ENCODE peak calls at places on chromosomes 4 and X, in six cellular contexts. G, Q, K, W, I and D are unnamed samples. For H3K27me3 and H3K4me1, the result is how much of the 10 kb centered on the place peaks cover.

GRCh38 chrX:19698125-19698524 is 182.8 kb upstream of the MAP3K15 start:
- DNase-seq in G (no peak), Q (no peak), K (peak), W (no peak), I (no peak), D (no peak)

GRCh38 chrX:154505726-154506125 is 10.3 kb downstream of the FAM3A start:
- DNase-seq in G (no peak), Q (no peak), K (peak), W (no peak), I (no peak), D (no peak)

GRCh38 chr4:153616005-153616555 is 68.0 kb upstream of the TLR2 start:
- DNase-seq in G (no peak), Q (no peak), K (no peak), W (no peak), I (no peak), D (no peak)

GRCh38 chr4:122178961-122179360 is 26.8 kb downstream of the BLTP1 start:
- DNase-seq in G (no peak), Q (no peak), K (no peak), W (no peak), I (no peak), D (no peak)

GRCh38 chr4:16007471-16008095 is 44.6 kb upstream of the FGFBP2 start:
- DNase-seq in G (no peak), Q (no peak), K (no peak), W (no peak), I (no peak), D (no peak)

GRCh38 chr4:116501954-116502353 is 583.4 kb downstream of the TRAM1L1 start:
- DNase-seq in G (no peak), Q (no peak), K (no peak), W (no peak), I (no peak), D (no peak)

GRCh38 chrX:87338510-87338909 is 179.1 kb upstream of the KLHL4 start:
- DNase-seq in G (no peak), Q (no peak), K (no peak), W (peak), I (no peak), D (peak)

GRCh38 chrX:82412851-82413250 is 1095.2 kb upstream of the POU3F4 start:
- DNase-seq in G (no peak), Q (no peak), K (no peak), W (peak), I (no peak), D (no peak)

GRCh38 chr4:15898902-15899301 is 39.6 kb downstream of the FGFBP1 start:
- DNase-seq in G (no peak), Q (no peak), K (no peak), W (no peak), I (no peak), D (no peak)

GRCh38 chr4:146648384-146648783 is 9.7 kb downstream of the POU4F2 start:
- DNase-seq in G (no peak), Q (no peak), K (no peak), W (peak), I (no peak), D (no peak)

GRCh38 chr4:146649232-146649631 is 10.5 kb downstream of the POU4F2 start:
- DNase-seq in G (no peak), Q (no peak), K (no peak), W (no peak), I (no peak), D (no peak)

GRCh38 chr4:146647615-146648383 is 9.1 kb downstream of the POU4F2 start:
- DNase-seq in G (no peak), Q (no peak), K (no peak), W (peak), I (no peak), D (no peak)

GRCh38 chr4:146646601-146647000 is 7.9 kb downstream of the POU4F2 start:
- DNase-seq in G (no peak), Q (no peak), K (no peak), W (no peak), I (no peak), D (no peak)

GRCh38 chr4:146650034-146650433 is 11.3 kb downstream of the POU4F2 start:
- DNase-seq in G (no peak), Q (no peak), K (no peak), W (no peak), I (no peak), D (no peak)
- H3K27me3 ChIP-seq in G (under half), Q (under half), K (half or more), W (half or more), I (half or more), D (under half)

DNA sequence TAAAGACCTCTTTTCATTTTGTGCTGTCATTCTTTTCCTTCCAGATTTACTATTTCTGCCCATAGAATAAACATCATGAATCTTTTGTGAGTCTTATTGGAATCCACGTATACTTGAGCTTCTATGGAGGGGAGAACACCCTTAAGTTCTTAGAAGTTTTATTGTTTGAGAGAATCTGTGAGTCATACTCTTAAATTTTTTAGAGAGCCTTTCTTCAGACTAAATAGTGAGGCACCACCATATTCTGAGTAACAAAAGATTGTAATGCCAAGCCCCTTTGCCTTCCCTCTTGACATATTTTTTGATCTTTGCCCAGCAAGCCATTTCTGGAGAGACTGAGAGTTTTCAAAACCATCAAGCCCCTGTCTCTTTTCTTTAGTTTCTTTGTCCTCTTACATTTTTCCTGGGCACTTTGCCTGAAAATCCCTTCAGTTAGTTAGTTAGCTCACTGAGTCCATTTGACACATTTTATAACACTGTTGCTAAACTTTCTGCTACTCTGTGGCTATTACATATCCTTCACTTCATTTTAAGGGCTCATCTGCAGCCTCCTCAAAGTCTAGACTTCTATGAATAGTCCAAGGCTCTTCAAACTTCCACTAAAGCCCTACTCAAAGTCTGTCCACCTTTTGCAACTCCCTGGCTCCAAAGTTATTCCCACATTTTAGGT is 65.3 kb upstream of the NDUFC1 start:
- DNase-seq in G (no peak), Q (no peak), K (peak), W (no peak), I (no peak), D (no peak)
- H3K4me1 ChIP-seq in G (under half), Q (under half), K (under half), W (under half), I (under half), D (under half)

GRCh38 chr4:54224960-54225670 is 4.0 kb upstream of the PDGFRA start:
- DNase-seq in G (no peak), Q (no peak), K (no peak), W (peak), I (no peak), D (no peak)
- H3K27me3 ChIP-seq in G (under half), Q (under half), K (under half), W (half or more), I (under half), D (under half)

GRCh38 chr4:147580396-147580795 is 36.8 kb upstream of the TMEM184C start:
- DNase-seq in G (no peak), Q (no peak), K (peak), W (no peak), I (no peak), D (no peak)
- H3K4me1 ChIP-seq in G (under half), Q (under half), K (under half), W (under half), I (under half), D (under half)

DNA sequence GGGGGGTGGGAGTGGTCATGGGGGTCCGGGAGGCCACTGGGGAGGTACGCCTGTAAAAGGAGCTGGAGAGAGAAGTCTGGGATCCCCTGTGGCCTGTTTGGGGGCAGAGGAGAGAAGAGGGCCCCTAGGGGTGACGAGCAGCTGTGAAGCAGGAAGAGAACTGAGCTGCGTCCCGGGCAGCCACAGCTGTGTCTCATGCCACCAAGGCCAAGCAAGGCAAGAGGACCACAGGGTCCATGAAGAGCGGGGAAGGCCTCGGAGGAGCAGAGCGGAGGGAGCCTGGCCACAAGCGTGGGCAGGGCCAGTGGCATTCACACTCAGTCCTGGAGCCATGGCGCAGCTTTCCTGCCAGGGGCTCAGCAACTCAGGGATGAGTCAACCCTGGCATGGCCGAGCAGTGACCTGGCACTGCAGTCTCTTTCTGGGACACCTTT is 13.6 kb upstream of the NAT8L start:
- DNase-seq in G (no peak), Q (no peak), K (no peak), W (no peak), I (peak), D (peak)
- H3K27me3 ChIP-seq in G (under half), Q (under half), K (under half), W (under half), I (under half), D (under half)